ENCODE peak calls at places on chromosomes 1 and 21, in ten cellular contexts. X, G, R, V, T, Q, I, M, Z and D are unnamed samples.

GRCh38 chr1:30691480-30691879 is 31.9 kb downstream of the MATN1 start:
- DNase-seq in X (no peak), G (no peak), R (no peak), V (no peak), T (no peak), Q (no peak), I (no peak), M (no peak), Z (no peak), D (no peak)

GRCh38 chr1:207459008-207459407 is 4.9 kb downstream of the CR2 start:
- DNase-seq in X (no peak), G (no peak), R (peak; percentile 46), V (no peak), T (no peak), Q (no peak), I (peak; percentile 54), M (no peak), Z (no peak), D (no peak)

GRCh38 chr1:110616587-110616986 is 10.4 kb upstream of the KCNA2 start:
- DNase-seq in X (no peak), G (no peak), R (no peak), V (no peak), T (no peak), Q (no peak), I (peak; percentile 47), M (no peak), Z (no peak), D (no peak)

GRCh38 chr1:198465201-198466144 is 75.0 kb downstream of the ATP6V1G3 start:
- DNase-seq in X (no peak), G (no peak), R (peak; percentile 62), V (peak; percentile 78), T (no peak), Q (no peak), I (peak; percentile 66), M (peak; percentile 20), Z (peak; percentile 59), D (peak; percentile 35)

GRCh38 chr1:234458352-234459027 is 20.5 kb downstream of the TARBP1 start:
- DNase-seq in X (no peak), G (peak; percentile 54), R (no peak), V (peak; percentile 46), T (no peak), Q (no peak), I (no peak), M (no peak), Z (no peak), D (no peak)

GRCh38 chr1:40432644-40433385 is 17.5 kb upstream of the ZFP69B start:
- DNase-seq in X (no peak), G (no peak), R (no peak), V (no peak), T (no peak), Q (no peak), I (no peak), M (no peak), Z (no peak), D (no peak)

GRCh38 chr1:31739281-31739853 is 24.8 kb downstream of the ADGRB2 start:
- DNase-seq in X (no peak), G (no peak), R (peak; percentile 86), V (peak; percentile 64), T (no peak), Q (no peak), I (no peak), M (no peak), Z (no peak), D (no peak)

GRCh38 chr1:6424000-6424565 is 493 bp upstream of the ESPN start:
- DNase-seq in X (no peak), G (no peak), R (no peak), V (no peak), T (no peak), Q (no peak), I (no peak), M (no peak), Z (no peak), D (peak; percentile 50)

GRCh38 chr1:116170901-116171589 is 59.8 kb downstream of the MAB21L3 start:
- DNase-seq in X (no peak), G (no peak), R (no peak), V (no peak), T (no peak), Q (no peak), I (no peak), M (no peak), Z (no peak), D (no peak)

GRCh38 chr1:38077523-38078147 is 31.0 kb upstream of the POU3F1 start:
- DNase-seq in X (no peak), G (no peak), R (no peak), V (no peak), T (no peak), Q (no peak), I (no peak), M (no peak), Z (no peak), D (no peak)

GRCh38 chr1:202411421-202411820 is 62.9 kb downstream of the PPP1R12B start:
- DNase-seq in X (no peak), G (no peak), R (no peak), V (no peak), T (no peak), Q (no peak), I (no peak), M (no peak), Z (no peak), D (no peak)

GRCh38 chr1:1778827-1779675 is 781 bp upstream of the NADK start:
- DNase-seq in X (peak; percentile 79), G (peak; percentile 72), R (peak; percentile 99), V (no peak), T (peak; percentile 76), Q (peak; percentile 51), I (peak; percentile 98), M (peak; percentile 28), Z (no peak), D (peak; percentile 96)

GRCh38 chr1:50332941-50333594 is 90.2 kb downstream of the DMRTA2 start:
- DNase-seq in X (no peak), G (peak; percentile 13), R (peak; percentile 41), V (no peak), T (no peak), Q (peak; percentile 91), I (peak; percentile 73), M (peak; percentile 56), Z (no peak), D (peak; percentile 89)

DNA sequence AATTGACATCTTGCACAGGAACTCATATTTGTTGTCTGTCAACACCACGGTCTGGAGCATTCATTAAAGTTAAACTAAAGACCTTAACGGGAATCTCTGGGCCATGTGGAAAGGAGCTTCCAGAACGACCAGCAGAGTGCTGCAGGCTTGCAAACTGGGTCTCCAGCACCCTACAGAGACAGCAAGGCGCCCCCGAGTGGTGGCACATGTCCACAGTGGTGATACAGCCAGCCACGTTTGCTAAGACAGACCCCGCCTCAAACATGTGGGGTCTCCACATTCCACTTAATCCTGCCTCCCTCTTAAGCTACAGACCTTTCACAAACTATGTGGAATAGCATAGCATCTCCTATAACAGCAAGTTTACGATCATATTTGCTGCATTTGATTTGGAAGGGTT is 96.5 kb upstream of the BACE2 start:
- DNase-seq in X (no peak), G (no peak), R (peak; percentile 2), V (no peak), T (no peak), Q (peak; percentile 59), I (peak; percentile 34), M (no peak), Z (no peak), D (no peak)
- TF ChIP-seq CTCF in X (no peak), G (no peak), R (peak; percentile 62), V (peak; percentile 19), T (no peak), Q (peak; percentile 42), I (peak; percentile 65), M (no peak), Z (no peak), D (no peak)

GRCh38 chr1:11272842-11273594 is at the start of gene UBIAD1:
- DNase-seq in X (peak; percentile 68), G (peak; percentile 81), R (peak; percentile 91), V (peak; percentile 59), T (peak; percentile 77), Q (peak; percentile 90), I (peak; percentile 84), M (peak; percentile 72), Z (peak; percentile 35), D (peak; percentile 97)
- TF ChIP-seq CTCF in X (no peak), G (no peak), R (no peak), V (peak; percentile 23), T (no peak), Q (no peak), I (no peak), M (no peak), Z (no peak), D (no peak)

DNA sequence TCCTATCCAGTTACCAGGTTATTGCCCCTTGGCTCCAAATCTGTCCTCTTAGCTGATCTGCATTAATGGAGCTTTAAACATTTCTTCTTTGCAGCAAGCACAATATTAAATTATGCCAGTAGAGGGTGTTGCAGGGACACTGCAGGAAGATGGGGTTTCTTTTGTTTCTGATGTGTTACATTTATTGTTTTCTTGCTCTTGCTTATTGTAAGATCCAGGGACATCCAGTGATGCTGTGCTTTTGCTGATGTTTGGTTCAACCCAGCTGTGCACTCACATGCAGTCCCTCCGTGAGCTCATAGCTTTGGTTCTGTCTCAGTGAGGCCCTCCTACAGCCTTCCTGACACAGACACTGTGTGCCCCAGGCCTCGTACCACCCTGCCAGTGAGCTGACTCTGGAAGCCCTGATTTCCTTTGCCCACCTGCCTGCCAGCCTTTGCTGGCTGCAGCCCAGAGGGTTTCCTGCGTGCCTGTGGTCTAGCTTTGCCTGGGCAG is 103.5 kb downstream of the RABGAP1L start:
- DNase-seq in X (peak; percentile 40), G (peak; percentile 7), R (peak; percentile 92), V (peak; percentile 58), T (no peak), Q (no peak), I (peak; percentile 71), M (peak; percentile 50), Z (peak; percentile 33), D (peak; percentile 52)
- TF ChIP-seq CTCF in X (no peak), G (peak; percentile 62), R (peak; percentile 97), V (peak; percentile 67), T (peak; percentile 40), Q (peak; percentile 50), I (peak; percentile 86), M (peak; percentile 89), Z (peak; percentile 80), D (peak; percentile 50)

GRCh38 chr1:156803086-156803851 is 13.4 kb downstream of the SH2D2A start:
- DNase-seq in X (no peak), G (no peak), R (no peak), V (peak; percentile 9), T (no peak), Q (no peak), I (no peak), M (no peak), Z (no peak), D (no peak)

GRCh38 chr1:156804026-156804425 is 12.6 kb downstream of the SH2D2A start:
- DNase-seq in X (no peak), G (no peak), R (no peak), V (no peak), T (no peak), Q (no peak), I (no peak), M (no peak), Z (no peak), D (no peak)

GRCh38 chr1:156804572-156805243 is 11.9 kb downstream of the SH2D2A start:
- DNase-seq in X (no peak), G (no peak), R (no peak), V (no peak), T (no peak), Q (no peak), I (no peak), M (no peak), Z (no peak), D (no peak)

GRCh38 chr1:156802421-156802820 is 14.2 kb downstream of the SH2D2A start:
- DNase-seq in X (no peak), G (no peak), R (no peak), V (no peak), T (no peak), Q (no peak), I (no peak), M (no peak), Z (no peak), D (no peak)

GRCh38 chr1:156801409-156802121 is 15.1 kb downstream of the SH2D2A start:
- DNase-seq in X (peak; percentile 34), G (no peak), R (no peak), V (peak; percentile 8), T (no peak), Q (no peak), I (no peak), M (no peak), Z (peak; percentile 95), D (no peak)
- TF ChIP-seq CTCF in X (no peak), G (no peak), R (no peak), V (no peak), T (no peak), Q (no peak), I (no peak), M (no peak), Z (peak; percentile 56), D (no peak)